ENCODE peak calls at places on chromosomes 1 and 21, in four cellular contexts. One of them, this sample, is unnamed.

GRCh38 chr21:40731206-40731605 is 115.8 kb downstream of the DSCAM start:
- DNase-seq in pancreas: no peak
- DNase-seq in sigmoid colon: no peak
- DNase-seq in PC-9: no peak
- DNase-seq in this sample: no peak

GRCh38 chr1:155044812-155045690 is 6.1 kb upstream of the ADAM15 start:
- DNase-seq in pancreas: peak; percentile 77
- DNase-seq in sigmoid colon: peak; percentile 85
- DNase-seq in PC-9: peak; percentile 79
- DNase-seq in this sample: peak; percentile 88

GRCh38 chr21:34845521-34846213 is 176.9 kb downstream of the CLIC6 start:
- DNase-seq in pancreas: no peak
- DNase-seq in sigmoid colon: no peak
- DNase-seq in PC-9: peak; percentile 94
- DNase-seq in this sample: peak; percentile 72

GRCh38 chr1:55364216-55364615 is 149.1 kb upstream of the USP24 start:
- DNase-seq in pancreas: no peak
- DNase-seq in sigmoid colon: no peak
- DNase-seq in PC-9: no peak
- DNase-seq in this sample: no peak

GRCh38 chr1:116329524-116330341 is 43.3 kb upstream of the ATP1A1 start:
- DNase-seq in pancreas: no peak
- DNase-seq in sigmoid colon: no peak
- DNase-seq in PC-9: peak; percentile 50
- DNase-seq in this sample: no peak

GRCh38 chr1:1347663-1348419 is 1.4 kb downstream of the DVL1 start:
- DNase-seq in pancreas: no peak
- DNase-seq in sigmoid colon: no peak
- DNase-seq in PC-9: peak; percentile 77
- DNase-seq in this sample: peak; percentile 70

GRCh38 chr1:174666248-174666647 is 218.5 kb downstream of the GPR52 start:
- DNase-seq in pancreas: no peak
- DNase-seq in sigmoid colon: no peak
- DNase-seq in PC-9: no peak
- DNase-seq in this sample: no peak

GRCh38 chr21:15192243-15192642 is 127.4 kb upstream of the NRIP1 start:
- DNase-seq in pancreas: no peak
- DNase-seq in sigmoid colon: no peak
- DNase-seq in PC-9: peak; percentile 93
- DNase-seq in this sample: no peak

GRCh38 chr1:7117599-7118281 is 332.5 kb downstream of the CAMTA1 start:
- DNase-seq in pancreas: no peak
- DNase-seq in sigmoid colon: no peak
- DNase-seq in PC-9: peak; percentile 55
- DNase-seq in this sample: no peak

GRCh38 chr1:24870551-24871195 is 59.4 kb downstream of the RUNX3 start:
- DNase-seq in pancreas: no peak
- DNase-seq in sigmoid colon: no peak
- DNase-seq in PC-9: no peak
- DNase-seq in this sample: no peak

GRCh38 chr1:209742409-209743144 is 13.3 kb upstream of the TRAF3IP3 start:
- DNase-seq in pancreas: no peak
- DNase-seq in sigmoid colon: no peak
- DNase-seq in PC-9: no peak
- DNase-seq in this sample: no peak

GRCh38 chr1:19130476-19130875 is 79.6 kb downstream of the UBR4 start:
- DNase-seq in pancreas: no peak
- DNase-seq in sigmoid colon: no peak
- DNase-seq in PC-9: no peak
- DNase-seq in this sample: no peak

GRCh38 chr21:18041012-18041411 is 203.6 kb upstream of the CHODL start:
- DNase-seq in pancreas: no peak
- DNase-seq in sigmoid colon: no peak
- DNase-seq in PC-9: no peak
- DNase-seq in this sample: no peak

GRCh38 chr1:94863919-94864318 is 43.8 kb downstream of the SLC44A3 start:
- DNase-seq in pancreas: no peak
- DNase-seq in sigmoid colon: peak; percentile 88
- DNase-seq in PC-9: peak; percentile 96
- DNase-seq in this sample: peak; percentile 53

GRCh38 chr1:159247266-159247665 is 42.6 kb downstream of the ACKR1 start:
- DNase-seq in pancreas: no peak
- DNase-seq in sigmoid colon: no peak
- DNase-seq in PC-9: no peak
- DNase-seq in this sample: no peak

GRCh38 chr1:22969224-22969829 is 3.3 kb downstream of the LACTBL1 start:
- DNase-seq in pancreas: no peak
- DNase-seq in sigmoid colon: peak; percentile 74
- DNase-seq in PC-9: no peak
- DNase-seq in this sample: no peak

GRCh38 chr1:247558275-247558674 is 9.3 kb downstream of the GCSAML start:
- DNase-seq in pancreas: no peak
- DNase-seq in sigmoid colon: no peak
- DNase-seq in PC-9: no peak
- DNase-seq in this sample: no peak

GRCh38 chr1:245956225-245956624 is 550.9 kb downstream of the SMYD3 start:
- DNase-seq in pancreas: no peak
- DNase-seq in sigmoid colon: no peak
- DNase-seq in PC-9: no peak
- DNase-seq in this sample: no peak

GRCh38 chr1:168452329-168452728 is 91.5 kb downstream of the XCL2 start:
- DNase-seq in pancreas: no peak
- DNase-seq in sigmoid colon: no peak
- DNase-seq in PC-9: no peak
- DNase-seq in this sample: no peak

GRCh38 chr1:229536982-229537381 is 21.5 kb downstream of the ABCB10 start:
- DNase-seq in pancreas: no peak
- DNase-seq in sigmoid colon: no peak
- DNase-seq in PC-9: no peak
- DNase-seq in this sample: no peak

GRCh38 chr1:235882816-235883215 is 16.1 kb upstream of the LYST start:
- DNase-seq in pancreas: no peak
- DNase-seq in sigmoid colon: no peak
- DNase-seq in PC-9: no peak
- DNase-seq in this sample: no peak

GRCh38 chr21:42767561-42767835 is 111.8 kb downstream of the WDR4 start:
- DNase-seq in pancreas: no peak
- DNase-seq in sigmoid colon: no peak
- DNase-seq in PC-9: no peak
- DNase-seq in this sample: peak; percentile 51

GRCh38 chr1:204630460-204630905 is 55.1 kb downstream of the LRRN2 start:
- DNase-seq in pancreas: no peak
- DNase-seq in sigmoid colon: no peak
- DNase-seq in PC-9: no peak
- DNase-seq in this sample: no peak

GRCh38 chr1:156623946-156624813 is 5.0 kb downstream of the HAPLN2 start:
- DNase-seq in pancreas: peak; percentile 80
- DNase-seq in sigmoid colon: peak; percentile 79
- DNase-seq in PC-9: no peak
- DNase-seq in this sample: peak; percentile 81

GRCh38 chr1:148372731-148373130 is 110.4 kb downstream of the PPIAL4G start:
- DNase-seq in pancreas: no peak
- DNase-seq in sigmoid colon: no peak
- DNase-seq in PC-9: no peak
- DNase-seq in this sample: no peak

GRCh38 chr1:17195731-17196130 is 9.2 kb upstream of the PADI1 start:
- DNase-seq in pancreas: no peak
- DNase-seq in sigmoid colon: peak; percentile 34
- DNase-seq in PC-9: no peak
- DNase-seq in this sample: no peak

GRCh38 chr1:104295516-104295915 is 545.8 kb downstream of the AMY1C start:
- DNase-seq in pancreas: no peak
- DNase-seq in sigmoid colon: no peak
- DNase-seq in PC-9: no peak
- DNase-seq in this sample: no peak

GRCh38 chr1:93591291-93591832 is 90.3 kb downstream of the BCAR3 start:
- DNase-seq in pancreas: no peak
- DNase-seq in sigmoid colon: no peak
- DNase-seq in PC-9: no peak
- DNase-seq in this sample: no peak

GRCh38 chr1:179365342-179366092 is at the start of gene AXDND1:
- DNase-seq in pancreas: peak; percentile 87
- DNase-seq in sigmoid colon: peak; percentile 93
- DNase-seq in PC-9: peak; percentile 69
- DNase-seq in this sample: peak; percentile 94

GRCh38 chr1:179366093-179366800 is 476 bp downstream of the AXDND1 start:
- DNase-seq in pancreas: no peak
- DNase-seq in sigmoid colon: no peak
- DNase-seq in PC-9: no peak
- DNase-seq in this sample: no peak

GRCh38 chr1:179372160-179372559 is 6.4 kb downstream of the AXDND1 start:
- DNase-seq in pancreas: no peak
- DNase-seq in sigmoid colon: no peak
- DNase-seq in PC-9: no peak
- DNase-seq in this sample: no peak

DNA sequence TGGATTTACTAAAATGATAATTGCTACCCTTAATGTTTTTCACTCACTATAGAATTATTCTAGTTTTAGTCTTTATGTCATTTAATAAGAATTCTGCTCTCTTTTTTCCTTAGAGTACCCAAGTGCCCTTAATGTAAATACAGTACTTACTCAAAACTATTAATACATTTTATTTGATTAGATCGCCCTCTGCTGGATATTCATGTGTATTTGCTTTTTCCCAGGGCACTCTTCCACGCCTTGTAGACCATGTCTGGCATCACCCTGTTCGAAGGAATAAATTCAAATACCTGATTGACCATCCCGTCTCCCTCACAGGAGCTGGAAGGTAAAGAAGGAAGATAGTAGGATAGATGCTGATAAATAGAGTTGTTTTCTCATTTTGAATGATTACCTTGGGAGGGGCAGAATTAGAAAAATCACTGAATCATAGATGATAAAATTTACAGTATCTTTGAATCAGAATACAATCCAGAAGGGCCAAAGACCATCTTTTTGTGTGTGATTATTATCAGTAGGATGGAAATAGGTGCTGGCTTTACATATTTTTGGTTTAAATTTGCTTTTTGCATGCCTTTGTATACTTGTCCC is 4.1 kb downstream of the AXDND1 start:
- DNase-seq in pancreas: no peak
- DNase-seq in sigmoid colon: no peak
- DNase-seq in PC-9: peak; percentile 65
- DNase-seq in this sample: no peak
- TF ChIP-seq CTCF in pancreas: peak; percentile 54
- TF ChIP-seq CTCF in sigmoid colon: peak; percentile 41
- TF ChIP-seq CTCF in PC-9: peak; percentile 80
- TF ChIP-seq CTCF in this sample: peak; percentile 82

GRCh38 chr1:47711211-47711847 is 273.5 kb downstream of the FOXD2 start:
- DNase-seq in pancreas: no peak
- DNase-seq in sigmoid colon: peak; percentile 25
- DNase-seq in PC-9: no peak
- DNase-seq in this sample: no peak

GRCh38 chr1:47709302-47710074 is 271.6 kb downstream of the FOXD2 start:
- DNase-seq in pancreas: peak; percentile 70
- DNase-seq in sigmoid colon: no peak
- DNase-seq in PC-9: no peak
- DNase-seq in this sample: peak; percentile 74

GRCh38 chr1:47711848-47712492 is 274.1 kb downstream of the FOXD2 start:
- DNase-seq in pancreas: no peak
- DNase-seq in sigmoid colon: no peak
- DNase-seq in PC-9: no peak
- DNase-seq in this sample: no peak

GRCh38 chr1:47708658-47709301 is 270.9 kb downstream of the FOXD2 start:
- DNase-seq in pancreas: no peak
- DNase-seq in sigmoid colon: peak; percentile 57
- DNase-seq in PC-9: no peak
- DNase-seq in this sample: peak; percentile 71

GRCh38 chr1:47710075-47711071 is 272.5 kb downstream of the FOXD2 start:
- DNase-seq in pancreas: peak; percentile 97
- DNase-seq in sigmoid colon: peak; percentile 84
- DNase-seq in PC-9: peak; percentile 49
- DNase-seq in this sample: peak; percentile 93
- H3K4me3 ChIP-seq in pancreas: peak overlapping the region; percentile 31
- H3K4me3 ChIP-seq in sigmoid colon: peak overlapping the region; percentile 36
- H3K4me3 ChIP-seq in PC-9: peak overlapping the region; percentile 50
- H3K4me3 ChIP-seq in this sample: peak overlapping the region; percentile 29

GRCh38 chr1:40859017-40859416 is 3.1 kb downstream of the CITED4 start:
- DNase-seq in pancreas: no peak
- DNase-seq in sigmoid colon: no peak
- DNase-seq in PC-9: no peak
- DNase-seq in this sample: no peak

GRCh38 chr1:40866408-40866788 is 4.2 kb upstream of the CITED4 start:
- DNase-seq in pancreas: no peak
- DNase-seq in sigmoid colon: no peak
- DNase-seq in PC-9: peak; percentile 92
- DNase-seq in this sample: no peak

GRCh38 chr1:40861227-40862003 is 748 bp downstream of the CITED4 start:
- DNase-seq in pancreas: peak; percentile 76
- DNase-seq in sigmoid colon: peak; percentile 76
- DNase-seq in PC-9: no peak
- DNase-seq in this sample: peak; percentile 54

GRCh38 chr1:40860706-40861226 is 1.4 kb downstream of the CITED4 start:
- DNase-seq in pancreas: no peak
- DNase-seq in sigmoid colon: no peak
- DNase-seq in PC-9: no peak
- DNase-seq in this sample: no peak

GRCh38 chr1:40862008-40862863 is at the start of gene CITED4:
- DNase-seq in pancreas: peak; percentile 99
- DNase-seq in sigmoid colon: peak; percentile 98
- DNase-seq in PC-9: peak; percentile 87
- DNase-seq in this sample: peak; percentile 95
- TF ChIP-seq CTCF in pancreas: no peak
- TF ChIP-seq CTCF in sigmoid colon: no peak
- TF ChIP-seq CTCF in PC-9: peak; percentile 49
- TF ChIP-seq CTCF in this sample: peak; percentile 37

GRCh38 chr1:27350673-27351540 is 9.1 kb downstream of the SYTL1 start:
- DNase-seq in pancreas: no peak
- DNase-seq in sigmoid colon: no peak
- DNase-seq in PC-9: no peak
- DNase-seq in this sample: peak; percentile 85

GRCh38 chr1:27353166-27353565 is 11.3 kb downstream of the SYTL1 start:
- DNase-seq in pancreas: no peak
- DNase-seq in sigmoid colon: no peak
- DNase-seq in PC-9: no peak
- DNase-seq in this sample: no peak

GRCh38 chr1:27353629-27354028 is 11.8 kb downstream of the SYTL1 start:
- DNase-seq in pancreas: no peak
- DNase-seq in sigmoid colon: no peak
- DNase-seq in PC-9: no peak
- DNase-seq in this sample: no peak

GRCh38 chr1:27349784-27350672 is 8.2 kb downstream of the SYTL1 start:
- DNase-seq in pancreas: peak; percentile 79
- DNase-seq in sigmoid colon: no peak
- DNase-seq in PC-9: no peak
- DNase-seq in this sample: peak; percentile 89

GRCh38 chr1:27351541-27352107 is 9.8 kb downstream of the SYTL1 start:
- DNase-seq in pancreas: no peak
- DNase-seq in sigmoid colon: no peak
- DNase-seq in PC-9: no peak
- DNase-seq in this sample: no peak
- H3K4me3 ChIP-seq in pancreas: no peak overlapping the region
- H3K4me3 ChIP-seq in sigmoid colon: no peak overlapping the region
- H3K4me3 ChIP-seq in PC-9: no peak overlapping the region
- H3K4me3 ChIP-seq in this sample: no peak overlapping the region

GRCh38 chr1:169809370-169810095 is 14.8 kb upstream of the METTL18 start:
- DNase-seq in pancreas: no peak
- DNase-seq in sigmoid colon: no peak
- DNase-seq in PC-9: no peak
- DNase-seq in this sample: no peak
- TF ChIP-seq CTCF in pancreas: no peak
- TF ChIP-seq CTCF in sigmoid colon: peak; percentile 24
- TF ChIP-seq CTCF in PC-9: peak; percentile 84
- TF ChIP-seq CTCF in this sample: peak; percentile 44

GRCh38 chr1:223700942-223701637 is 11.2 kb upstream of the CAPN2 start:
- DNase-seq in pancreas: no peak
- DNase-seq in sigmoid colon: no peak
- DNase-seq in PC-9: peak; percentile 97
- DNase-seq in this sample: peak; percentile 84
- H3K4me3 ChIP-seq in pancreas: no peak overlapping the region
- H3K4me3 ChIP-seq in sigmoid colon: no peak overlapping the region
- H3K4me3 ChIP-seq in PC-9: peak overlapping the region; percentile 47
- H3K4me3 ChIP-seq in this sample: no peak overlapping the region